ENCODE peak calls at places on chromosomes 11 and 22, in five cellular contexts. H is CD8-positive, alpha-beta T cell; I is body of pancreas; D is tibial nerve; S is suprapubic skin. T is an unnamed sample. For H3K4me1, the result is how much of the 10 kb centered on the place peaks cover.

GRCh38 chr22:17268501-17269223 is 49.4 kb upstream of the ADA2 start:
- DNase-seq in D (no peak), S (no peak), I (no peak), H (no peak), T (peak)

GRCh38 chr22:40281717-40282116 is 64.6 kb upstream of the ADSL start:
- DNase-seq in D (no peak), H (no peak), S (no peak), I (no peak), T (no peak)

GRCh38 chr11:88181776-88182175 is 6.5 kb upstream of the RAB38 start:
- DNase-seq in S (no peak), I (no peak), H (no peak), D (no peak), T (no peak)

GRCh38 chr22:24059121-24059520 is 48.0 kb downstream of the CABIN1 start:
- DNase-seq in D (peak), I (no peak), H (no peak), S (no peak), T (no peak)

GRCh38 chr11:113974741-113975470 is at the start of gene HTR3A:
- DNase-seq in S (no peak), I (peak), D (no peak), H (no peak), T (peak)

GRCh38 chr11:92880391-92880790 is 89.1 kb upstream of the MTNR1B start:
- DNase-seq in H (no peak), S (no peak), I (no peak), D (no peak), T (no peak)

GRCh38 chr11:73585834-73586575 is 11.9 kb downstream of the FAM168A start:
- DNase-seq in I (no peak), S (no peak), D (no peak), H (no peak), T (no peak)

GRCh38 chr11:105164226-105164625 is 24.7 kb upstream of the CARD18 start:
- DNase-seq in I (no peak), D (no peak), S (no peak), H (no peak), T (no peak)

GRCh38 chr11:371716-372590 is 2.7 kb downstream of the B4GALNT4 start:
- DNase-seq in S (no peak), D (no peak), H (no peak), I (no peak), T (no peak)

GRCh38 chr11:88231894-88232482 is 56.7 kb upstream of the RAB38 start:
- DNase-seq in D (peak), I (no peak), S (no peak), H (no peak), T (peak)

GRCh38 chr11:14413307-14414072 is 54.5 kb upstream of the RRAS2 start:
- DNase-seq in I (no peak), H (no peak), S (no peak), D (no peak), T (no peak)

GRCh38 chr11:73969991-73970800 is 12.4 kb downstream of the UCP2 start:
- DNase-seq in D (no peak), S (no peak), I (no peak), H (no peak), T (peak)

GRCh38 chr11:65692367-65692766 is 19.7 kb upstream of the KAT5 start:
- DNase-seq in D (no peak), H (no peak), S (no peak), I (no peak), T (no peak)

GRCh38 chr11:75982309-75982708 is 167.3 kb downstream of the UVRAG start:
- DNase-seq in D (no peak), S (no peak), I (no peak), H (no peak), T (no peak)

GRCh38 chr11:95520765-95521542 is 268.6 kb downstream of the FAM76B start:
- DNase-seq in S (no peak), I (no peak), D (no peak), H (no peak), T (no peak)

GRCh38 chr22:22591348-22592299 is 32.6 kb upstream of the PRAME start:
- DNase-seq in D (no peak), I (no peak), S (no peak), H (no peak), T (no peak)

GRCh38 chr22:42408276-42408675 is 23.9 kb downstream of the NFAM1 start:
- DNase-seq in H (no peak), I (no peak), D (no peak), S (no peak), T (no peak)

GRCh38 chr11:116109228-116109627 is 605.0 kb upstream of the CADM1 start:
- DNase-seq in I (no peak), D (no peak), H (no peak), S (no peak), T (no peak)

GRCh38 chr11:75342966-75343870 is 8.2 kb downstream of the ARRB1 start:
- DNase-seq in D (no peak), S (no peak), H (no peak), I (peak), T (no peak)

GRCh38 chr22:21974058-21974649 is 8.4 kb downstream of the TOP3B start:
- DNase-seq in H (no peak), S (no peak), D (no peak), I (no peak), T (no peak)

GRCh38 chr11:32374261-32374711 is 61.1 kb downstream of the WT1 start:
- DNase-seq in H (no peak), D (peak), S (no peak), I (peak), T (peak)

GRCh38 chr11:57793711-57794110 is 32.1 kb downstream of the CTNND1 start:
- DNase-seq in I (no peak), H (no peak), S (no peak), D (no peak), T (no peak)
- H3K4me1 ChIP-seq in I (half or more), H (under half), S (half or more), D (half or more), T (under half)

DNA sequence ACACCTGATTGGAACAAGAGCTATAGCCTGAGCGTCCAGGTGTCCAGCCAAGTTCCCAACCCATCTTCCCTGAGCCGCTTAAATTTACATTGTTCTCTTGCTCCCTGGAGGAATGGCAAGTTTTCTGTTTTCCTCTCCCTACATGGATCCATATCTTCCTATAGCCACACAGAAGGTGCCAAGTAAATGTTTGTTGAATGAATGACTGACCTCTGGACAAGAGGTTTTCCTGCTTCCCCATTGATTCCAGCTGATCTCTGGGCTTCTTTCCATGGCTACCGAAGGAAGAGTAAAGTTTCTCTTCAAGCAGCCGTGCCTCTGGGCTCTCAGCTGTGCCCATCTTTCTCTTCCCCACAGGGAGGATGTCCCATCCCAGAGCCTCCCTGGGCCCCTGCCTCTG is 107.5 kb downstream of the MICAL2 start:
- DNase-seq in I (no peak), H (no peak), D (no peak), S (no peak), T (no peak)
- H3K4me1 ChIP-seq in I (half or more), H (under half), D (under half), S (under half), T (under half)

GRCh38 chr11:46338988-46339666 is 8.1 kb upstream of the DGKZ start:
- DNase-seq in I (no peak), S (no peak), D (no peak), H (no peak), T (no peak)
- H3K4me1 ChIP-seq in I (under half), S (under half), D (under half), H (under half), T (under half)

DNA sequence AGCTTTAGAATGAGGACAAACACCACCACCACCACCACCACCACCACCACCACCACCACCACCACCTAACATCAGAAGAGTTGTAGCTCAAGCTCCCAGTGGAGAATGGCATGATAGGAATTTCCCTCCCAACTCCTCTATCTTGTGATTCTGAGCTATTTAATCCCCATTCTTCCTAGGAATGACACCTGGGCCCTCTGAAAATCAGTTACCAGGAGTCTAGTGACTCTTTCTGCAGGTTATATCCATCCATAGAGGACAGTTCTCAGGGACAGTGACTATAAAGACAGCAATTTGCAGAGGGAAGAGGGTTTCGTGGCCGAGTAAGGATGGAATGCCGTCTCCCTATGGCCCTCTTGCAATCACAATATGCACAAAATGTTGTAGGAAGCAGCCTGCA is 27.8 kb downstream of the MYH9 start:
- DNase-seq in S (no peak), H (no peak), I (no peak), D (no peak), T (no peak)
- H3K4me1 ChIP-seq in S (half or more), H (half or more), I (half or more), D (half or more), T (half or more)

GRCh38 chr11:128462802-128463385 is 124.5 kb downstream of the ETS1 start:
- DNase-seq in H (no peak), D (no peak), I (no peak), S (no peak), T (no peak)
- H3K4me1 ChIP-seq in H (half or more), D (half or more), I (under half), S (under half), T (under half)

GRCh38 chr11:122663056-122663740 is 7.7 kb downstream of the UBASH3B start:
- DNase-seq in D (no peak), I (no peak), H (no peak), S (no peak), T (no peak)
- H3K4me1 ChIP-seq in D (under half), I (under half), H (half or more), S (under half), T (under half)

GRCh38 chr11:69303427-69303826 is 9.5 kb downstream of the MYEOV start:
- DNase-seq in D (no peak), I (peak), H (no peak), S (peak), T (peak)
- H3K4me1 ChIP-seq in D (under half), I (under half), H (under half), S (under half), T (under half)

DNA sequence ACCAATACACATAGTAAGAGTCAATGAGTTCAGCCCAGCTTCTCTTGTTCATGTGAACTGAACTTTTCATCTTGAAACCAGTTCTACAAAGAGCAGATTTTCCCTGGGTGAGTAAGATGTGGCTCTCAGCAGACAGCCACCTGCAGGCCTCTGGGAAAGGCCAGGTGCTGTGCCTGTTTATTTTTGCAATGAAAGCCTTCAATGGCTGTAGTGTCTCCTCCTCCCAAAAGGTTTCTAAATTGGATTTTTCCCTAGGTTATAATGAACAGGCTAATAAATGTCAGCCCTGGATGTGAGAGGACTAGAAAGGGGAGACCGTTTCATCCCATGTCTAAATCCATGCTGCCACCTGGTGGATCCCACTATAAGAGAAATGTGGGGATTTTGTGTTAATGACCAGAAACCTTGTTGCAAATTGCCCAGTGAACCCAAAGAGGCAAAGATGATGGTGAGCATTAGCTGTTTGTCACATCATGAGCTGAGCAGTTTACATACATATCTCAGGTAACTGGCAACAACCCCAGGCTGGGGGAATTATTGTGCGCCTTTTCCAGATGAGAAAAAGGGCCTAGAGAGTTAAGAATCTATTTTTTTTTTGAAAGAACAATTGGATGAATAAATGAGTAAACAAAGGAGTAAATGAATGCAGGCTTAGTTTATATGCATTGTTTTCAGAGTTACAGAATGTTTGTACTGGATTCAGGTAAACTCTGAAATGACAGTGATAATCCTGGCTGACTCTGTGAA is 12.7 kb downstream of the C11orf91 start:
- DNase-seq in D (peak), S (no peak), H (no peak), I (peak), T (peak)
- H3K4me1 ChIP-seq in D (under half), S (under half), H (under half), I (under half), T (under half)

DNA sequence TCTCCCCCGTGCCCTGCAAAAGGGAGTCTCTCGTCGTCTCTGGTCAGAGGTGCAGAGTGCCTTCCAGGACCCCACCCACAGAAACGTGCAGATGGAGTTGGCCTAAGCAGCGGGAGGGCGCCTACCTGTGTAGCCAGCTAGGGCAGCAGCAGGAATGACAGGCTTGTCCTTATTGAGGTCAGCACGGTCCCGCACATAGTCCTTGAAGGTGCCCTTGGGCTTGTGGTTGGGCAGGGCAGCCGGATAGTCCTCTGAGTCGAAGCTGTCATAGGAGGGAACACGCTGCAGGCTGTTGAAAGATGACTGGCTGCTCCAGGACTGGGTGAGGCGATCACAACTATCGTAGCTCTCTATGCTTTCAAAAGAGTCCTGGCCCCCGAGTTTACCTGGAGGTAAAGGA is 107.3 kb downstream of the ETS1 start:
- DNase-seq in S (no peak), I (no peak), H (no peak), D (no peak), T (no peak)
- H3K4me1 ChIP-seq in S (half or more), I (under half), H (half or more), D (half or more), T (half or more)